ENCODE peak calls at places on chromosomes 5 and 9, in seven cellular contexts. E is fibroblast of the aortic adventitia, F is RWPE2, L is NCI-H1417, D is aorta, Q is SK-N-SH, H is HTR-8/SVneo. Z is an unnamed sample.

GRCh38 chr9:126438757-126439401 is 112.2 kb downstream of the MVB12B start:
- DNase-seq in E (no peak), F (no peak), L (no peak), D (no peak), Q (no peak), H (no peak), Z (no peak)

GRCh38 chr9:72875221-72875620 is 77.6 kb downstream of the ALDH1A1 start:
- DNase-seq in E (no peak), F (no peak), L (no peak), D (no peak), Q (no peak), H (no peak), Z (no peak)

GRCh38 chr9:69090140-69090750 is 54.7 kb downstream of the FXN start:
- DNase-seq in E (no peak), F (no peak), L (no peak), D (no peak), Q (no peak), H (no peak), Z (no peak)

GRCh38 chr5:177448244-177448950 is 1.8 kb downstream of the PRR7 start:
- DNase-seq in E (no peak), F (no peak), L (no peak), D (no peak), Q (no peak), H (no peak), Z (no peak)

GRCh38 chr9:99457406-99457805 is 235.3 kb downstream of the SEC61B start:
- DNase-seq in E (no peak), F (no peak), L (no peak), D (no peak), Q (no peak), H (no peak), Z (no peak)

GRCh38 chr5:83385812-83386211 is 85.7 kb upstream of the VCAN start:
- DNase-seq in E (no peak), F (no peak), L (no peak), D (no peak), Q (no peak), H (no peak), Z (no peak)

GRCh38 chr5:123455640-123456039 is 32.4 kb upstream of the CEP120 start:
- DNase-seq in E (no peak), F (no peak), L (no peak), D (no peak), Q (no peak), H (no peak), Z (no peak)

GRCh38 chr9:2560175-2560574 is 61.4 kb upstream of the VLDLR start:
- DNase-seq in E (no peak), F (no peak), L (peak), D (no peak), Q (no peak), H (no peak), Z (no peak)

GRCh38 chr5:151157426-151158286 is at the start of gene ANXA6:
- DNase-seq in E (peak), F (no peak), L (peak), D (peak), Q (peak), H (peak), Z (peak)

GRCh38 chr5:95284512-95285405 is at the start of gene MCTP1:
- DNase-seq in E (peak), F (no peak), L (peak), D (peak), Q (peak), H (peak), Z (no peak)

GRCh38 chr5:170681013-170681433 is 102.5 kb upstream of the GABRP start:
- DNase-seq in E (peak), F (no peak), L (no peak), D (no peak), Q (peak), H (peak), Z (no peak)

GRCh38 chr5:83177803-83178202 is 100.5 kb downstream of the XRCC4 start:
- DNase-seq in E (no peak), F (no peak), L (no peak), D (no peak), Q (no peak), H (no peak), Z (no peak)

GRCh38 chr5:760363-761205 is 23.9 kb downstream of the ZDHHC11B start:
- DNase-seq in E (no peak), F (peak), L (no peak), D (peak), Q (peak), H (no peak), Z (no peak)

GRCh38 chr9:109799792-109800191 is 19.8 kb downstream of the PALM2AKAP2 start:
- DNase-seq in E (peak), F (no peak), L (no peak), D (no peak), Q (no peak), H (no peak), Z (no peak)

GRCh38 chr5:55344392-55344992 is 36.7 kb downstream of the MTREX start:
- DNase-seq in E (peak), F (no peak), L (peak), D (no peak), Q (peak), H (peak), Z (peak)